ENCODE peak calls at places on chromosome 12, in eight cellular contexts. U, M, G, Z, L, X, K and C are unnamed samples.
A peak's percentile ranks its signal among the peaks of the same experiment; 100 is the strongest.

GRCh38 chr12:6603095-6603567 is 4.0 kb downstream of the CHD4 start:
- DNase-seq in U (no peak), M (peak; percentile 33), G (peak; percentile 19), Z (no peak), L (no peak), X (no peak), K (peak; percentile 80), C (no peak)

GRCh38 chr12:15599266-15600037 is 189.7 kb downstream of the EPS8 start:
- DNase-seq in U (no peak), M (peak; percentile 25), G (no peak), Z (no peak), L (no peak), X (no peak), K (peak; percentile 34), C (no peak)

GRCh38 chr12:1707051-1707450 is 16.2 kb downstream of the ADIPOR2 start:
- DNase-seq in U (no peak), M (no peak), G (no peak), Z (no peak), L (no peak), X (no peak), K (no peak), C (no peak)

GRCh38 chr12:29782285-29782820 is 1.4 kb downstream of the TMTC1 start:
- DNase-seq in U (no peak), M (no peak), G (no peak), Z (no peak), L (no peak), X (no peak), K (no peak), C (peak; percentile 11)

GRCh38 chr12:41962171-41962572 is 182.5 kb downstream of the GXYLT1 start:
- DNase-seq in U (no peak), M (peak; percentile 20), G (no peak), Z (no peak), L (no peak), X (no peak), K (peak; percentile 22), C (no peak)

GRCh38 chr12:1811281-1811947 is 9.0 kb upstream of the LRTM2 start:
- DNase-seq in U (no peak), M (no peak), G (no peak), Z (no peak), L (no peak), X (no peak), K (peak; percentile 20), C (no peak)

GRCh38 chr12:88683628-88684027 is 103.4 kb upstream of the KITLG start:
- DNase-seq in U (no peak), M (no peak), G (no peak), Z (no peak), L (no peak), X (no peak), K (no peak), C (no peak)

GRCh38 chr12:54258286-54258685 is 21.6 kb downstream of the CBX5 start:
- DNase-seq in U (no peak), M (no peak), G (no peak), Z (no peak), L (no peak), X (no peak), K (no peak), C (no peak)

GRCh38 chr12:69910739-69911138 is 85.7 kb downstream of the MYRFL start:
- DNase-seq in U (no peak), M (no peak), G (no peak), Z (no peak), L (no peak), X (no peak), K (no peak), C (no peak)

GRCh38 chr12:104748790-104749189 is 209.3 kb downstream of the SLC41A2 start:
- DNase-seq in U (no peak), M (no peak), G (peak; percentile 30), Z (no peak), L (no peak), X (no peak), K (peak; percentile 64), C (no peak)

GRCh38 chr12:40262657-40263056 is 37.9 kb downstream of the LRRK2 start:
- DNase-seq in U (no peak), M (no peak), G (no peak), Z (no peak), L (no peak), X (no peak), K (no peak), C (no peak)

GRCh38 chr12:8823565-8824300 is 1.3 kb downstream of the A2ML1 start:
- DNase-seq in U (no peak), M (peak; percentile 15), G (no peak), Z (peak; percentile 63), L (no peak), X (no peak), K (no peak), C (peak; percentile 35)

GRCh38 chr12:95259368-95259767 is 41.8 kb downstream of the VEZT start:
- DNase-seq in U (no peak), M (peak; percentile 20), G (no peak), Z (no peak), L (no peak), X (no peak), K (no peak), C (peak; percentile 62)

GRCh38 chr12:55957106-55957859 is 8.6 kb downstream of the PMEL start:
- DNase-seq in U (no peak), M (peak; percentile 90), G (peak; percentile 58), Z (no peak), L (no peak), X (no peak), K (no peak), C (no peak)

DNA sequence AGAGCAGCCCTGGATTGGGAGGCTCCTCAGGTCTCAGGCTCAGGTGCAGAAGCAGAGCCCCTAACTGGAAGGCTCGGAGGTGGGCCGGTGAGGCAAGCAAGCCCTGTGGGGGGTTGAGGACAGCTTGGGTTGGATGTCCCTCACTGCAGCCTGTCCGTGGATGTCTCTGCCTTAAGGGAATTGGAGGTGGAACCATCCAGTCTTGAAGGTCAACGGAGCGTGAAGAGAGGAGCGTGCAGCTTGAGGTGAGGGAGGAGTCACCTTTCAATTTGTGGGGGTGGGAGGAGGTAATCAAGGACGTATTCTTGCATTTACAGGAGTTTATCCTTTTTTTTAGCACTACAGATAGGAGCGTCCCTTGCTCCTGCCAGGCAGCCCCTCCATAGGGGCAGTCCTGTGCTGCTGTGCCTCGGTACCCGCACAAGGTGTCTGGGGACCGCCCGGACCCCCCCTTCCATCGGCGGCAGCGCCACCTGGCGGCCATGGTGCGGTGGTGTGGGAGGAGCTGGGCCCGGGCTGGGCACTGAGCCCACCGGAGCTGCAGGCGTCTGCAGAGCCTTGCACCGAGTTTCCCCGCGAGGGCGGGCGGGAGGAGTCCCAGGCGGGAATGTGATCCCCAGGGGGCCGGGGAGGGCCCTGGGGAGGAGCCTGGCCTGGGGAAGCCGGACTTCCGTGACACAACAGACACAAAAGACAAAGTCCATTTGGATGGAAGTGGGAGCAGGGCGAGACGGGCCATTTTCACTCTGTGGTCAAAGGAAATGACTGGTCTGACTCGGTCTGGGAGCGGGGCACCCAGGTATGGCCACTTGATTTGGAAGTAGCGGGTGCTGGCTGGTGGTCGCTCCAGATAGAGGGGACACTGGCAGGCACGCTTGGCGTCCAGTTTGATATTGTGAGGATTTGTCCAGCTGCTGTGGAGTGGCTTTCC is 884 bp downstream of the DNAJC22 start:
- DNase-seq in U (no peak), M (peak; percentile 97), G (peak; percentile 91), Z (peak; percentile 93), L (peak; percentile 63), X (peak; percentile 98), K (peak; percentile 81), C (peak; percentile 51)
- TF ChIP-seq POLR2A in U (no peak), M (peak; percentile 54), G (peak; percentile 78), Z (no peak), L (no peak), X (peak; percentile 83), K (no peak), C (no peak)

GRCh38 chr12:31729728-31730127 is 907 bp upstream of the AMN1 start:
- DNase-seq in U (no peak), M (no peak), G (no peak), Z (no peak), L (no peak), X (no peak), K (no peak), C (no peak)

GRCh38 chr12:31727197-31727596 is 1.6 kb downstream of the AMN1 start:
- DNase-seq in U (no peak), M (no peak), G (no peak), Z (no peak), L (no peak), X (no peak), K (no peak), C (no peak)

GRCh38 chr12:31728289-31728916 is 418 bp downstream of the AMN1 start:
- DNase-seq in U (no peak), M (peak; percentile 52), G (peak; percentile 62), Z (peak; percentile 69), L (peak; percentile 44), X (peak; percentile 73), K (peak; percentile 60), C (peak; percentile 34)

GRCh38 chr12:31726575-31726974 is 2.2 kb downstream of the AMN1 start:
- DNase-seq in U (no peak), M (no peak), G (no peak), Z (no peak), L (no peak), X (no peak), K (no peak), C (no peak)

GRCh38 chr12:31728917-31729640 is at the start of gene AMN1:
- DNase-seq in U (peak; percentile 98), M (peak; percentile 99), G (peak; percentile 100), Z (peak; percentile 96), L (peak; percentile 99), X (peak; percentile 100), K (peak; percentile 99), C (peak; percentile 99)
- TF ChIP-seq CTCF in U (peak; percentile 56), M (peak; percentile 42), G (peak; percentile 10), Z (no peak), L (peak; percentile 13), X (peak; percentile 24), K (no peak), C (no peak)

GRCh38 chr12:107900588-107900987 is 126.1 kb downstream of the ASCL4 start:
- DNase-seq in U (no peak), M (no peak), G (no peak), Z (no peak), L (no peak), X (no peak), K (no peak), C (no peak)

GRCh38 chr12:107906719-107907118 is 132.2 kb downstream of the ASCL4 start:
- DNase-seq in U (no peak), M (no peak), G (no peak), Z (no peak), L (no peak), X (no peak), K (no peak), C (no peak)

DNA sequence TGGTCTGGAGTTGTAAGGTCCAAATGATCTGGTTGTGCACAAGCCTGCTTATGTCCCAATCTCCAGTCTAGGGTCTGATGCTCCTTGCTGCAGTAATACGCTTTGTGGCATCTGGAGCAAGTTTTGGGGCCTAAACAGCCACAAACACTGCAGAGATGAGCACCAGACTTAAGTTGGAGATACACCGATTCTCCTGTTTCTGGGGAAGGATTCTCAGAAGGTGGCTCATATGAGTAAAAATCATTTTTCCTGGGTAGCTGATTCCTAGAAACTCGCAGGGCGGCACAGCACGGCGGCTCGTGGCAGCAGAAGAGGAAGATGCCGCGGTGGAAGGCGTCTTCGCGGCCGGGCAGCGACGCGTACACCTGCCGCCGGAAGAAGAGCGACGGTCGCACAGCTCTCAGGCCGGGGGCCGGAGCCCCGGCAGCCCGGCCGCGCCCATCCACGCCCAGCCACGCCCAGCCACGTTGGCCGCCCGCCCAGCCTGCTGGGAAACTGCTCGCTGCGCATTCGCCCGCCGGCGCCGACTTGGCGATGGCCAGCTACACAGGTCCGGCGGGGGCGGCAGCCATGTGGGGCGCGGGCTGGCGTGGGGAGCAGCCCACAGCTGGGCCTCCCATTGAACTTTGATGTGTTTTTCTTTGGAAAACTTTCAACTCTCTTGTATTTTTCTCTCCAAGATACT is 129.0 kb downstream of the ASCL4 start:
- DNase-seq in U (peak; percentile 17), M (peak; percentile 56), G (peak; percentile 86), Z (peak; percentile 94), L (peak; percentile 10), X (no peak), K (peak; percentile 68), C (peak; percentile 43)
- TF ChIP-seq POLR2A in U (no peak), M (no peak), G (no peak), Z (peak; percentile 82), L (no peak), X (no peak), K (no peak), C (no peak)

GRCh38 chr12:120367252-120367923 is 1.6 kb downstream of the MSI1 start:
- DNase-seq in U (no peak), M (peak; percentile 45), G (peak; percentile 24), Z (peak; percentile 37), L (no peak), X (no peak), K (no peak), C (no peak)
- TF ChIP-seq CTCF in U (no peak), M (peak; percentile 44), G (no peak), Z (peak; percentile 47), L (no peak), X (no peak), K (no peak), C (peak; percentile 21)